ENCODE peak calls at places on chromosomes 4 and X, in seven cellular contexts. One of them, this sample, is unnamed.

GRCh38 chr4:1644906-1645657 is 39.0 kb downstream of the FAM53A start:
- DNase-seq in HS-27A: no peak
- DNase-seq in DMS53: no peak
- DNase-seq in cardiac septum: no peak
- DNase-seq in HFFc6: no peak
- DNase-seq in SK-N-MC: no peak
- DNase-seq in EH: peak; percentile 23
- DNase-seq in this sample: no peak

GRCh38 chr4:76311896-76312331 is 5.4 kb downstream of the STBD1 start:
- DNase-seq in HS-27A: no peak
- DNase-seq in DMS53: no peak
- DNase-seq in cardiac septum: no peak
- DNase-seq in HFFc6: no peak
- DNase-seq in SK-N-MC: no peak
- DNase-seq in EH: peak; percentile 5
- DNase-seq in this sample: no peak

GRCh38 chr4:21192367-21192766 is 492.1 kb downstream of the PACRGL start:
- DNase-seq in HS-27A: no peak
- DNase-seq in DMS53: peak; percentile 32
- DNase-seq in cardiac septum: no peak
- DNase-seq in HFFc6: no peak
- DNase-seq in SK-N-MC: no peak
- DNase-seq in EH: no peak
- DNase-seq in this sample: no peak

GRCh38 chr4:170736710-170737109 is 647.0 kb upstream of the AADAT start:
- DNase-seq in HS-27A: no peak
- DNase-seq in DMS53: no peak
- DNase-seq in cardiac septum: no peak
- DNase-seq in HFFc6: no peak
- DNase-seq in SK-N-MC: no peak
- DNase-seq in EH: no peak
- DNase-seq in this sample: peak; percentile 3

GRCh38 chrX:121763671-121764070 is 716.3 kb downstream of the GLUD2 start:
- DNase-seq in HS-27A: no peak
- DNase-seq in DMS53: peak; percentile 23
- DNase-seq in cardiac septum: no peak
- DNase-seq in HFFc6: no peak
- DNase-seq in SK-N-MC: no peak
- DNase-seq in EH: no peak
- DNase-seq in this sample: no peak

GRCh38 chrX:42495139-42495538 is 282.8 kb downstream of the PPP1R2C start:
- DNase-seq in HS-27A: no peak
- DNase-seq in DMS53: peak; percentile 92
- DNase-seq in cardiac septum: no peak
- DNase-seq in HFFc6: no peak
- DNase-seq in SK-N-MC: no peak
- DNase-seq in EH: no peak
- DNase-seq in this sample: no peak

GRCh38 chr4:167622481-167623240 is 388.4 kb upstream of the SPOCK3 start:
- DNase-seq in HS-27A: no peak
- DNase-seq in DMS53: peak; percentile 73
- DNase-seq in cardiac septum: peak; percentile 64
- DNase-seq in HFFc6: peak; percentile 19
- DNase-seq in SK-N-MC: no peak
- DNase-seq in EH: peak; percentile 19
- DNase-seq in this sample: peak; percentile 23

GRCh38 chr4:100049872-100050271 is 99.8 kb upstream of the H2AZ1 start:
- DNase-seq in HS-27A: no peak
- DNase-seq in DMS53: no peak
- DNase-seq in cardiac septum: no peak
- DNase-seq in HFFc6: peak; percentile 7
- DNase-seq in SK-N-MC: no peak
- DNase-seq in EH: no peak
- DNase-seq in this sample: no peak

GRCh38 chrX:8237718-8238117 is 66.7 kb upstream of the VCX2 start:
- DNase-seq in HS-27A: no peak
- DNase-seq in DMS53: peak; percentile 0
- DNase-seq in cardiac septum: no peak
- DNase-seq in HFFc6: no peak
- DNase-seq in SK-N-MC: no peak
- DNase-seq in EH: no peak
- DNase-seq in this sample: no peak

GRCh38 chr4:77777135-77777777 is 41.9 kb downstream of the CNOT6L start:
- DNase-seq in HS-27A: no peak
- DNase-seq in DMS53: no peak
- DNase-seq in cardiac septum: no peak
- DNase-seq in HFFc6: peak; percentile 1
- DNase-seq in SK-N-MC: no peak
- DNase-seq in EH: peak; percentile 18
- DNase-seq in this sample: no peak

GRCh38 chr4:98653890-98654867 is 4.2 kb downstream of the TSPAN5 start:
- DNase-seq in HS-27A: peak; percentile 59
- DNase-seq in DMS53: no peak
- DNase-seq in cardiac septum: no peak
- DNase-seq in HFFc6: peak; percentile 90
- DNase-seq in SK-N-MC: no peak
- DNase-seq in EH: peak; percentile 97
- DNase-seq in this sample: peak; percentile 88

GRCh38 chrX:109356684-109357083 is 125.2 kb downstream of the GUCY2F start:
- DNase-seq in HS-27A: no peak
- DNase-seq in DMS53: no peak
- DNase-seq in cardiac septum: no peak
- DNase-seq in HFFc6: no peak
- DNase-seq in SK-N-MC: no peak
- DNase-seq in EH: no peak
- DNase-seq in this sample: no peak

GRCh38 chrX:115563633-115564182 is 2.7 kb downstream of the PLS3 start:
- DNase-seq in HS-27A: no peak
- DNase-seq in DMS53: peak; percentile 15
- DNase-seq in cardiac septum: no peak
- DNase-seq in HFFc6: no peak
- DNase-seq in SK-N-MC: no peak
- DNase-seq in EH: no peak
- DNase-seq in this sample: no peak

GRCh38 chr4:86331362-86331761 is 28.5 kb downstream of the MAPK10 start:
- DNase-seq in HS-27A: no peak
- DNase-seq in DMS53: no peak
- DNase-seq in cardiac septum: no peak
- DNase-seq in HFFc6: no peak
- DNase-seq in SK-N-MC: no peak
- DNase-seq in EH: no peak
- DNase-seq in this sample: no peak

GRCh38 chrX:72169008-72169728 is 12.4 kb upstream of the PIN4 start:
- DNase-seq in HS-27A: no peak
- DNase-seq in DMS53: no peak
- DNase-seq in cardiac septum: no peak
- DNase-seq in HFFc6: no peak
- DNase-seq in SK-N-MC: no peak
- DNase-seq in EH: peak; percentile 11
- DNase-seq in this sample: no peak

GRCh38 chr4:6183740-6184139 is 16.6 kb downstream of the JAKMIP1 start:
- DNase-seq in HS-27A: no peak
- DNase-seq in DMS53: no peak
- DNase-seq in cardiac septum: no peak
- DNase-seq in HFFc6: no peak
- DNase-seq in SK-N-MC: no peak
- DNase-seq in EH: no peak
- DNase-seq in this sample: no peak

GRCh38 chrX:141405878-141406492 is 163.7 kb upstream of the SPANXC start:
- DNase-seq in HS-27A: peak; percentile 56
- DNase-seq in DMS53: peak; percentile 91
- DNase-seq in cardiac septum: no peak
- DNase-seq in HFFc6: peak; percentile 76
- DNase-seq in SK-N-MC: no peak
- DNase-seq in EH: peak; percentile 77
- DNase-seq in this sample: peak; percentile 78

GRCh38 chr4:139550724-139551429 is 5.1 kb downstream of the SETD7 start:
- DNase-seq in HS-27A: no peak
- DNase-seq in DMS53: no peak
- DNase-seq in cardiac septum: no peak
- DNase-seq in HFFc6: no peak
- DNase-seq in SK-N-MC: no peak
- DNase-seq in EH: peak; percentile 36
- DNase-seq in this sample: no peak

GRCh38 chr4:171919314-171919713 is 106.1 kb downstream of the GALNTL6 start:
- DNase-seq in HS-27A: no peak
- DNase-seq in DMS53: no peak
- DNase-seq in cardiac septum: no peak
- DNase-seq in HFFc6: no peak
- DNase-seq in SK-N-MC: no peak
- DNase-seq in EH: no peak
- DNase-seq in this sample: no peak

GRCh38 chr4:165060938-165061337 is 7.3 kb downstream of the TRIM75 start:
- DNase-seq in HS-27A: no peak
- DNase-seq in DMS53: peak; percentile 6
- DNase-seq in cardiac septum: no peak
- DNase-seq in HFFc6: no peak
- DNase-seq in SK-N-MC: no peak
- DNase-seq in EH: peak; percentile 1
- DNase-seq in this sample: no peak

GRCh38 chr4:83011779-83012630 is 1.4 kb upstream of the LIN54 start:
- DNase-seq in HS-27A: peak; percentile 22
- DNase-seq in DMS53: peak; percentile 79
- DNase-seq in cardiac septum: peak; percentile 81
- DNase-seq in HFFc6: peak; percentile 8
- DNase-seq in SK-N-MC: no peak
- DNase-seq in EH: peak; percentile 35
- DNase-seq in this sample: no peak

GRCh38 chr4:70940134-70940533 is 38.0 kb downstream of the MOB1B start:
- DNase-seq in HS-27A: no peak
- DNase-seq in DMS53: no peak
- DNase-seq in cardiac septum: no peak
- DNase-seq in HFFc6: no peak
- DNase-seq in SK-N-MC: no peak
- DNase-seq in EH: no peak
- DNase-seq in this sample: no peak

GRCh38 chr4:186900232-186900900 is 176.7 kb upstream of the FAT1 start:
- DNase-seq in HS-27A: no peak
- DNase-seq in DMS53: no peak
- DNase-seq in cardiac septum: no peak
- DNase-seq in HFFc6: peak; percentile 84
- DNase-seq in SK-N-MC: no peak
- DNase-seq in EH: peak; percentile 91
- DNase-seq in this sample: no peak

This sample was measured in HS-5.